ENCODE peak calls at places on chromosome X, in five cellular contexts. A is omental fat pad, Z is body of pancreas, R is HT-29, I is astrocyte of the hippocampus. T is an unnamed sample.

GRCh38 chrX:49277520-49277799 is 7.9 kb downstream of the PPP1R3F start:
- DNase-seq in I (no peak), Z (no peak), A (no peak), R (no peak), T (no peak)

GRCh38 chrX:3119376-3119775 is 78.1 kb downstream of the ARSF start:
- DNase-seq in Z (no peak), I (peak), A (no peak), R (no peak), T (no peak)

GRCh38 chrX:130393451-130394074 is 8.1 kb upstream of the GPR119 start:
- DNase-seq in R (peak), I (peak), Z (peak), A (no peak), T (peak)

GRCh38 chrX:40821780-40822179 is 86.4 kb upstream of the MED14 start:
- DNase-seq in I (no peak), R (no peak), A (no peak), Z (no peak), T (no peak)

GRCh38 chrX:117743469-117744251 is 372.9 kb downstream of the KLHL13 start:
- DNase-seq in I (peak), A (no peak), R (peak), Z (peak), T (no peak)

GRCh38 chrX:1507511-1508463 is 29.2 kb downstream of the P2RY8 start:
- DNase-seq in A (no peak), Z (no peak), I (no peak), R (no peak), T (no peak)

GRCh38 chrX:12955882-12956703 is 18.8 kb upstream of the TMSB4X start:
- DNase-seq in A (no peak), R (peak), Z (peak), I (peak), T (no peak)

GRCh38 chrX:40153335-40154221 is 55.8 kb upstream of the BCOR start:
- DNase-seq in I (peak), A (no peak), Z (peak), R (no peak), T (no peak)

GRCh38 chrX:13067842-13068241 is 23.4 kb upstream of the FAM9C start:
- DNase-seq in I (no peak), A (no peak), R (no peak), Z (no peak), T (no peak)

GRCh38 chrX:69951756-69952155 is 98.0 kb downstream of the AWAT2 start:
- DNase-seq in A (no peak), Z (no peak), R (no peak), I (no peak), T (no peak)

GRCh38 chrX:100975212-100975611 is 5.7 kb downstream of the ARL13A start:
- DNase-seq in R (no peak), Z (no peak), I (no peak), A (no peak), T (no peak)

GRCh38 chrX:32483534-32484136 is 727.7 kb downstream of the DMD start:
- DNase-seq in R (no peak), I (no peak), Z (no peak), A (no peak), T (no peak)

GRCh38 chrX:18422325-18422724 is 3.1 kb upstream of the CDKL5 start:
- DNase-seq in I (peak), Z (no peak), A (no peak), R (no peak), T (no peak)

T was measured in breast epithelium.